ENCODE peak calls at places on chromosomes 7 and 10, in six cellular contexts. N is tibial nerve; G is GM12865; J is AG04450; L is CD8-positive, alpha-beta T cell; R is HFF-Myc. C is an unnamed sample.

GRCh38 chr10:110994406-110994805 is 75.0 kb downstream of the SHOC2 start:
- DNase-seq in J (no peak), R (no peak), L (no peak), N (no peak), G (no peak), C (no peak)

GRCh38 chr7:39453743-39454355 is 112.4 kb upstream of the YAE1 start:
- DNase-seq in G (peak), N (peak), J (peak), L (peak), R (peak), C (peak)

GRCh38 chr7:151923097-151923876 is 33.0 kb upstream of the GALNTL5 start:
- DNase-seq in L (no peak), N (peak), G (no peak), R (no peak), J (no peak), C (no peak)

GRCh38 chr10:100780324-100780723 is 34.9 kb downstream of the PAX2 start:
- DNase-seq in J (no peak), G (no peak), R (no peak), N (no peak), L (no peak), C (no peak)

GRCh38 chr10:6607187-6607586 is 27.1 kb upstream of the PRKCQ start:
- DNase-seq in G (no peak), R (no peak), N (no peak), J (no peak), L (peak), C (peak)

GRCh38 chr7:31076641-31077310 is 24.7 kb downstream of the ADCYAP1R1 start:
- DNase-seq in L (no peak), R (no peak), J (no peak), G (no peak), N (no peak), C (no peak)

GRCh38 chr10:71084061-71084817 is 128.1 kb upstream of the UNC5B start:
- DNase-seq in L (no peak), N (no peak), G (no peak), R (no peak), J (no peak), C (no peak)

GRCh38 chr10:35822316-35822715 is 180.2 kb upstream of the FZD8 start:
- DNase-seq in R (peak), L (no peak), N (peak), J (no peak), G (peak), C (no peak)

DNA sequence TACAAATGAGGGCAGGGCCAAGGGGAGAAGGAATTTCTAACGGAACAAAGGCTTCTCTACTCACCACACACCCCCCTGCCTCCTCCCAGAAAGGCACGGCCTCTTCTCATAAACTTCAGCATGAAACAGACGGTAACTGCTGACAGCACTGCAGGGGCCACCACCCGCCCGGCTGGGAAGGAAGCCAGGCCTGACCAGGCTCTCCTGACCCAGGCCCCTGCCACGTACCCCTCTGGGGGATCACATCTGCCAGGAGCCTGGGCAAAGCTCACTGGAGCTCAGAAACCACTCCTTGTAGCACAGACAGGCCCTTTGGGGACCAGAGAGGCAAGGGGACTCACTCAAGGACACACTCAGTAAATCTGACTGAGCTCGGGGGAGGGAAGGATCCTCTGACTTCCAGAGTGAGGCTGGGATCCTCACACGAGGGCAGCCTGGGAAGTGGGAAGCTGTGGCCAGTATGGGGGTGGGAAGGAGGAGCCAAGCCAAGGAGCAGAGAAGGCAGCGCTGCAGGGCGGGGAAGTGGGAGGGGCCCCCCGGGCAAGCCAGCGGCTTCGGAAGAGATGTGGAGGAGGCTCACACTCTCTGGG is 46.1 kb downstream of the ZCCHC24 start:
- DNase-seq in J (peak), L (no peak), G (no peak), R (peak), N (peak), C (no peak)
- H3K4me3 ChIP-seq in J (peak), L (no peak), G (no peak), R (peak), N (no peak), C (no peak)

GRCh38 chr10:126903646-126904360 is 1.4 kb upstream of the DOCK1 start:
- DNase-seq in G (no peak), L (no peak), N (no peak), R (no peak), J (no peak), C (no peak)

GRCh38 chr10:126906704-126907422 is 1.6 kb downstream of the DOCK1 start:
- DNase-seq in N (no peak), L (no peak), G (no peak), J (no peak), R (no peak), C (no peak)

GRCh38 chr10:126905776-126906703 is 812 bp downstream of the DOCK1 start:
- DNase-seq in G (no peak), R (no peak), J (no peak), L (no peak), N (peak), C (no peak)

GRCh38 chr10:126904493-126904806 is 778 bp upstream of the DOCK1 start:
- DNase-seq in N (no peak), J (no peak), R (no peak), G (no peak), L (no peak), C (no peak)

GRCh38 chr10:126904807-126905686 is at the start of gene DOCK1:
- DNase-seq in G (no peak), N (peak), L (no peak), J (peak), R (no peak), C (no peak)
- H3K4me3 ChIP-seq in G (no peak), N (peak), L (no peak), J (peak), R (peak), C (no peak)

GRCh38 chr7:112143151-112143550 is 63.0 kb downstream of the DOCK4 start:
- DNase-seq in R (no peak), J (peak), N (no peak), G (no peak), L (no peak), C (no peak)

GRCh38 chr7:112144284-112145059 is 61.7 kb downstream of the DOCK4 start:
- DNase-seq in J (no peak), G (no peak), N (no peak), L (no peak), R (no peak), C (no peak)

GRCh38 chr7:112147752-112148435 is 58.3 kb downstream of the DOCK4 start:
- DNase-seq in G (no peak), R (no peak), L (no peak), J (no peak), N (no peak), C (no peak)

GRCh38 chr7:112140600-112140999 is 65.6 kb downstream of the DOCK4 start:
- DNase-seq in L (no peak), J (no peak), R (no peak), N (no peak), G (no peak), C (no peak)

GRCh38 chr7:112143567-112143966 is 62.6 kb downstream of the DOCK4 start:
- DNase-seq in L (no peak), J (peak), N (no peak), R (peak), G (no peak), C (no peak)
- H3K4me3 ChIP-seq in L (no peak), J (no peak), N (no peak), R (no peak), G (no peak), C (no peak)

GRCh38 chr10:132411561-132412253 is 14.7 kb downstream of the PWWP2B start:
- DNase-seq in G (no peak), L (no peak), N (no peak), J (no peak), R (no peak), C (no peak)
- H3K4me3 ChIP-seq in G (no peak), L (no peak), N (no peak), J (no peak), R (no peak), C (no peak)

DNA sequence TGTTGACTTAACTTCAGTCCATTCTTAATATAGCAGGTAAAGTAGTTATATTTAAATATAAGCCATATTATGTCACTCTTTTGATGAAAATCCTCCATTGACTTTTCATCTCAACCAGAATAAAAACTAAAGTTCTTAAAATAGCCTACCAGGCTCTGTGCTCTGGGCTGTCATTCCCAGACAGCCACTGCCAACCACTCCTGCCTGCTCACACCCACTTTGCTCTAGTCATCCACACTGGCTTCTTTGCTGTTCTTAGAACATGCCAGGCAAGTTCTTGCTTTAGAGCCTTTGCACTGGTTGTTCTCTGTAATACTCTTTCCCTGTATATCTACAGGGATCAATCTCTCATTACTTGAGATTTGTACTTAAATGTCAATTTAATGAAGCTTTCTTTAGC is 80.6 kb downstream of the ZEB1 start:
- DNase-seq in L (no peak), R (no peak), J (no peak), G (no peak), N (no peak), C (no peak)
- H3K4me3 ChIP-seq in L (no peak), R (no peak), J (no peak), G (no peak), N (no peak), C (no peak)

DNA sequence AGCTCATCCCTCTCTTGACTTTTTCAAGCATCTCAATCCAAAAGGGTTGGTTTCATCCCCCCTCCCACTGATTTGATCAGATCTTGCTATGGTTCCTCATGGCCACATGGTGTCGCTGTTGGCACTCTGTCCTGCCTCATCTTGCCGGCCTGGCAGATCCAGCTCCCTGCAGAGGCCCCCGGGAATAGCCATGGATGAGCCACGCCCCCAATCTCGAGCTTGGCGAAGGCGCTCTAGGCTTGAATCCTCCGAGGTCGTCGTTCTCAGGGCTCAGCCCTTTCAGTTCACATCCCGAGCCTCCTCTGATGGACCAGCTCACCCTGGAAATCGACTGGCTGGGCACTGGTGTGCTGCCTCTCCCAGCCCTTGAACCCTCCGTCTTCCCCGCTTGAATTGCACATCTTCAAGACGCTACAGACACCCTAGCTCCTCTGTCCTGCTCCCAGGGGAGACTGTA is 628.7 kb downstream of the TYW1 start:
- DNase-seq in J (no peak), N (peak), G (peak), L (no peak), R (peak), C (peak)
- H3K4me3 ChIP-seq in J (no peak), N (no peak), G (no peak), L (no peak), R (no peak), C (no peak)

GRCh38 chr7:99551767-99552463 is at the start of gene FAM200A:
- DNase-seq in J (peak), G (peak), R (peak), L (peak), N (peak), C (peak)
- H3K4me3 ChIP-seq in J (peak), G (peak), R (peak), L (peak), N (peak), C (peak)

DNA sequence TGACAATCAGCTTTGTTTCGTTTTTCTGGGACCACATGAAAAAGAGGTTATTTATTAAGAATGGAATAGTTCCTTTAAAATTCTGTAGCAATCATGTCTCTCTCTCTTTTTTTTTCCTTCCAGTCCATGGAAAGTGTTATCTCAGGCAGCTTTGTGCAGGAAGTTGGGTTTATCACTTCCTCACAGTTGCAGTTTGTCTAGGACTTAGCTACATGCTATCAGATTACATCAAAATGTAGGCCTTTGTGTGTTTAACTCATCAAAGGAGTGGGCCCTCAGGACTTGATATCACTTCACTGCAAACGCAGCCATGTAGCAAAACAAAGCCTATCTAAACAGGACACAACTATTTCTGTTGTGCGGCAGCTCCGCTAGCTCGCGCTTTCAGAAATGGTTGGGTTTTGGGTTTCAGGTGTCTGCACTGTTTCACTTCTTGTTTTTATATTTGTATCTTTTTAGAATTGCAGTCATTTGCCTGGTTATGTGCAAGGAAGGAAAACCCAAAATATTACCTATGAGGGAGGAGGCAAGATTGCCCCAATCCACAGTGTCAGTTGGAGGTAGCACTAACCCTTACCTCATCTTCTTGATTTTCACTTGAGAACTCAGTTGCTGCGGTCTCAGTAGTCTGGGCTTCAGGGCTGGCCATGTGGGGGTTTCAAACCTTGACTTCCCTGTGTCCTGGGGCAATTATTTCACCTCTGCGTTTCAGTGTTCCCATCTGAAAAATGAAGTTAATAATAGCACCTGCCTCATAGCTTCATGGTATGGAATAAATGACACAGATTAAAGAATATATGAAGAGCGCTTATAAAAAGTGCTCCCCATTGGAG is 66.7 kb downstream of the HHEX start:
- DNase-seq in R (no peak), N (no peak), L (no peak), G (peak), J (no peak), C (peak)
- H3K4me3 ChIP-seq in R (no peak), N (no peak), L (no peak), G (no peak), J (no peak), C (peak)

DNA sequence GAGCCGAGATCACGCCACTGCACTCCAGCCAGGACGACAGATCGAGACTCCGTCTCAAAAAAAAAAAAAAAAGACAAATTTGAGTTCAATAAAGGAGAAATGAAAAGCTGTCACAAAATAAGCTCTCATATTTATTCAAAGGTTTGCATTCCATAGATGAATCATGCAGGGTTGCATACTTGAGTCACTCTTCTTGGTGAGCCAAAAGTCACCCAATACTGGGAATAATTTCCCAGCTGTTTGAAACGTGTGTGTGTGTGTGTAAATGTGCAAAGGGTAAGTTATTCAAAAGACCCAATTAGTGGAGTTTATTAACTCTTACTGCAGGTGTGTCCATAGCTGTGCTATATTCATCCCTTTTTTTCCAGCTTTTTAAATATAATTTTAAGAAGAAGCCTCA is 297.7 kb downstream of the CCDC3 start:
- DNase-seq in N (no peak), J (peak), G (no peak), L (no peak), R (peak), C (no peak)
- H3K4me3 ChIP-seq in N (no peak), J (no peak), G (no peak), L (no peak), R (no peak), C (no peak)

C was measured in Jurkat, Clone E6-1.